ENCODE peak calls at places on chromosomes 7 and 10, in eight cellular contexts. P, W, Y, N, U, C, V and S are unnamed samples.

GRCh38 chr10:3167611-3168330 is 4.8 kb downstream of the PITRM1 start:
- DNase-seq in N (no peak), Y (no peak), C (no peak), V (no peak), P (no peak), U (no peak), W (no peak), S (no peak)

GRCh38 chr10:69321865-69322264 is 43.6 kb downstream of the HK1 start:
- DNase-seq in N (no peak), U (no peak), P (no peak), W (no peak), V (no peak), C (no peak), Y (no peak), S (no peak)

GRCh38 chr7:80640841-80641240 is 2.4 kb downstream of the CD36 start:
- DNase-seq in N (no peak), U (no peak), C (no peak), V (no peak), W (peak), P (no peak), Y (no peak), S (peak)

GRCh38 chr7:69827140-69827919 is 229.1 kb downstream of the AUTS2 start:
- DNase-seq in C (peak), W (no peak), Y (no peak), U (no peak), V (no peak), P (no peak), N (no peak), S (no peak)

GRCh38 chr7:36227223-36227622 is 74.2 kb downstream of the EEPD1 start:
- DNase-seq in P (no peak), W (no peak), C (no peak), Y (peak), U (no peak), V (no peak), N (no peak), S (no peak)

GRCh38 chr7:76146374-76146773 is 55.3 kb upstream of the SRRM3 start:
- DNase-seq in U (no peak), N (no peak), C (no peak), W (no peak), V (no peak), Y (no peak), P (no peak), S (no peak)

GRCh38 chr10:103786020-103786419 is 69.4 kb downstream of the SH3PXD2A start:
- DNase-seq in Y (no peak), P (no peak), V (no peak), W (no peak), C (no peak), N (no peak), U (no peak), S (no peak)

GRCh38 chr10:99560277-99561126 is 27.8 kb downstream of the NKX2-3 start:
- DNase-seq in C (peak), W (peak), U (no peak), N (no peak), Y (peak), P (peak), V (peak), S (no peak)

GRCh38 chr7:138512885-138513284 is 52.8 kb downstream of the TRIM24 start:
- DNase-seq in Y (no peak), P (no peak), W (no peak), C (no peak), N (no peak), U (no peak), V (no peak), S (no peak)

GRCh38 chr10:12507165-12507870 is 158.0 kb downstream of the CAMK1D start:
- DNase-seq in U (no peak), P (no peak), N (no peak), C (no peak), Y (no peak), W (no peak), V (no peak), S (no peak)

GRCh38 chr10:110820321-110820814 is 51.4 kb upstream of the PDCD4 start:
- DNase-seq in P (no peak), Y (no peak), N (no peak), V (peak), C (no peak), U (no peak), W (no peak), S (no peak)

GRCh38 chr7:30974605-30975256 is 11.0 kb downstream of the GHRHR start:
- DNase-seq in N (no peak), U (peak), Y (peak), V (no peak), P (no peak), W (no peak), C (peak), S (peak)

GRCh38 chr10:31648966-31649365 is 279.7 kb downstream of the ARHGAP12 start:
- DNase-seq in U (no peak), W (no peak), C (no peak), V (no peak), Y (no peak), P (no peak), N (no peak), S (no peak)

GRCh38 chr10:74992068-74992467 is 119.4 kb upstream of the SAMD8 start:
- DNase-seq in W (no peak), P (no peak), Y (no peak), U (no peak), N (no peak), V (no peak), C (no peak), S (no peak)

GRCh38 chr7:98168181-98168903 is 42.9 kb upstream of the BHLHA15 start:
- DNase-seq in P (peak), N (no peak), U (peak), Y (peak), V (peak), W (peak), C (peak), S (peak)

GRCh38 chr10:87860156-87860795 is 3.1 kb downstream of the KLLN start:
- DNase-seq in V (peak), P (peak), Y (peak), N (no peak), U (no peak), C (peak), W (peak), S (peak)

GRCh38 chr7:35799846-35800717 is 775 bp upstream of the SEPTIN7 start:
- DNase-seq in N (peak), W (peak), Y (peak), C (peak), U (peak), P (peak), V (peak), S (peak)

GRCh38 chr10:119304541-119304940 is 97.2 kb downstream of the GRK5 start:
- DNase-seq in Y (no peak), N (no peak), U (no peak), C (peak), P (no peak), W (no peak), V (no peak), S (no peak)

GRCh38 chr7:127859330-127859729 is 171.9 kb downstream of the LRRC4 start:
- DNase-seq in N (no peak), V (no peak), W (no peak), C (no peak), U (no peak), Y (no peak), P (no peak), S (no peak)

GRCh38 chr7:80883188-80884025 is 35.4 kb downstream of the SEMA3C start:
- DNase-seq in Y (no peak), W (no peak), N (no peak), U (no peak), V (no peak), P (no peak), C (no peak), S (peak)

GRCh38 chr7:46209611-46210170 is 288.6 kb upstream of the IGFBP3 start:
- DNase-seq in C (no peak), P (no peak), U (no peak), V (no peak), N (no peak), W (no peak), Y (no peak), S (no peak)

GRCh38 chr10:37379991-37380390 is 254.6 kb downstream of the ANKRD30A start:
- DNase-seq in C (no peak), N (no peak), P (no peak), U (no peak), V (no peak), Y (no peak), W (no peak), S (no peak)

GRCh38 chr10:36736311-36736710 is 389.1 kb upstream of the ANKRD30A start:
- DNase-seq in U (no peak), N (no peak), V (no peak), P (no peak), W (no peak), Y (no peak), C (no peak), S (no peak)

GRCh38 chr10:115209133-115209532 is 116.0 kb downstream of the ATRNL1 start:
- DNase-seq in V (no peak), W (no peak), N (no peak), P (no peak), U (no peak), Y (no peak), C (no peak), S (no peak)

GRCh38 chr10:42850931-42851330 is 68.3 kb downstream of the BMS1 start:
- DNase-seq in C (no peak), V (no peak), Y (no peak), U (no peak), W (no peak), N (no peak), P (no peak), S (peak)

GRCh38 chr7:26413007-26413691 is 121.5 kb downstream of the SNX10 start:
- DNase-seq in N (no peak), P (no peak), V (no peak), U (no peak), C (no peak), W (no peak), Y (no peak), S (no peak)

GRCh38 chr10:12013926-12014325 is 28.7 kb downstream of the UPF2 start:
- DNase-seq in W (no peak), V (no peak), P (no peak), Y (no peak), C (no peak), N (no peak), U (no peak), S (no peak)